ENCODE peak calls at places on chromosomes 11 and 22, in five cellular contexts. O is GM23248, H is neural progenitor cell, N is GM23338, T is PC-9. A is an unnamed sample. For H3K36me3, the result is how much of the 10 kb centered on the place peaks cover.

GRCh38 chr11:68026391-68027105 is 3.9 kb upstream of the NDUFS8 start:
- DNase-seq in O (no peak), H (no peak), N (no peak), T (no peak), A (no peak)

GRCh38 chr11:1307163-1307870 is 2.1 kb downstream of the TOLLIP start:
- DNase-seq in O (no peak), H (no peak), N (no peak), T (no peak), A (no peak)

GRCh38 chr11:63841554-63841953 is 2.6 kb downstream of the MARK2 start:
- DNase-seq in O (peak), H (peak), N (peak), T (peak), A (peak)

GRCh38 chr11:87035976-87036583 is 1.7 kb upstream of the TMEM135 start:
- DNase-seq in O (no peak), H (no peak), N (no peak), T (peak), A (no peak)

GRCh38 chr11:61327669-61328071 is 5.2 kb downstream of the DDB1 start:
- DNase-seq in O (peak), H (no peak), N (no peak), T (no peak), A (no peak)

GRCh38 chr11:24324211-24324610 is 172.6 kb upstream of the LUZP2 start:
- DNase-seq in O (peak), H (no peak), N (peak), T (no peak), A (peak)

GRCh38 chr22:43587574-43587973 is 175.8 kb downstream of the MPPED1 start:
- DNase-seq in O (peak), H (no peak), N (no peak), T (no peak), A (peak)

GRCh38 chr22:36356708-36357694 is 30.8 kb downstream of the MYH9 start:
- DNase-seq in O (no peak), H (no peak), N (no peak), T (no peak), A (peak)

GRCh38 chr11:11988099-11988651 is 20.3 kb downstream of the DKK3 start:
- DNase-seq in O (peak), H (no peak), N (no peak), T (no peak), A (peak)

GRCh38 chr11:72321381-72321996 is 77.5 kb upstream of the PHOX2A start:
- DNase-seq in O (peak), H (no peak), N (peak), T (no peak), A (peak)

GRCh38 chr11:61923166-61924015 is 6.0 kb upstream of the RAB3IL1 start:
- DNase-seq in O (peak), H (peak), N (peak), T (peak), A (no peak)

DNA sequence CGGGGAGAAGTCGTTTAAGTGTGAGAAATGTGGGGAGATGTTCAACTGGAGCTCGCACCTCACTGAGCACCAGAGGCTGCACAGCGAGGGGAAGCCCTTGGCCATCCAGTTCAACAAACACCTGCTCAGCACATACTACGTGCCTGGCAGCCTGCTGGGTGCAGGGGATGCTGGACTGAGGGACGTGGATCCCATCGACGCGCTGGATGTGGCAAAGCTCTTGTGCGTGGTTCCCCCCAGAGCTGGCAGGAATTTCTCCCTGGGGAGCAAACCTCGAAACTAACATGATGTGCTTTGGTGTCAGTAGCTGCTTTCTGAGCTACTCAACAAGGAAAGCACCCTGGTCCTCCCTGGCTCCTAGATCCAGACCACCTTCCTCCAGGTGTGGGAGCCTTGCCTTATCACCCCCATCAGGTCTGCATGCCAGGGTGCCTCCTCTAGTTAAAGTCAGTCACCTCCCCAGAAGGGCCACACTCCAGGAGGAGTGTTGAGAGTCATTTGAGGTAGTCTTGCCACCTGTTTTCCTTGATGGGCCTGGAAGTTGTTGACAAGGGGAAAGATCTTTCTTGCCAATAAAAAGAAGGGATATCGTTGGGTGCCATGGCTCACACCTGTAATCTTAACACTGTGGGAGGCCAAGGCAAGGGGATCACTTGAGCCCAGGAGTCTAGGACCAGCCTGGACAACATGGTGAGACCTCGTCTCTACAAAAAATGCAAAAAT is 12.9 kb downstream of the ZNF74 start:
- DNase-seq in O (no peak), H (no peak), N (no peak), T (no peak), A (no peak)
- H3K36me3 ChIP-seq in O (under half), H (under half), N (under half), T (under half), A (under half)

GRCh38 chr22:48432721-48433518 is 1394.8 kb downstream of the BRD1 start:
- DNase-seq in O (peak), H (no peak), N (no peak), T (no peak), A (no peak)

GRCh38 chr22:48433647-48434046 is 1394.0 kb downstream of the BRD1 start:
- DNase-seq in O (no peak), H (no peak), N (no peak), T (no peak), A (no peak)

GRCh38 chr22:48429621-48430020 is 1398.1 kb downstream of the BRD1 start:
- DNase-seq in O (no peak), H (no peak), N (no peak), T (no peak), A (no peak)

GRCh38 chr22:48431014-48431413 is 1396.7 kb downstream of the BRD1 start:
- DNase-seq in O (no peak), H (no peak), N (no peak), T (no peak), A (no peak)

GRCh38 chr22:48431536-48432315 is 1395.9 kb downstream of the BRD1 start:
- DNase-seq in O (no peak), H (no peak), N (no peak), T (no peak), A (no peak)
- TF ChIP-seq EZH2 in O (no peak), H (no peak), N (no peak), T (no peak), A (no peak)

GRCh38 chr11:2533642-2534115 is 88.9 kb downstream of the KCNQ1 start:
- DNase-seq in O (peak), H (peak), N (peak), T (peak), A (peak)
- H3K27ac ChIP-seq in O (no peak), H (no peak), N (peak), T (peak), A (peak)

GRCh38 chr22:30969532-30970355 is 679 bp downstream of the TUG1 start:
- DNase-seq in O (peak), H (no peak), N (peak), T (peak), A (peak)
- H3K36me3 ChIP-seq in O (under half), H (half or more), N (under half), T (half or more), A (under half)

GRCh38 chr11:55970935-55971334 is 1.2 kb upstream of the OR10AG1 start:
- DNase-seq in O (no peak), H (no peak), N (no peak), T (no peak), A (no peak)
- TF ChIP-seq EZH2 in O (no peak), H (no peak), N (no peak), T (no peak), A (no peak)

DNA sequence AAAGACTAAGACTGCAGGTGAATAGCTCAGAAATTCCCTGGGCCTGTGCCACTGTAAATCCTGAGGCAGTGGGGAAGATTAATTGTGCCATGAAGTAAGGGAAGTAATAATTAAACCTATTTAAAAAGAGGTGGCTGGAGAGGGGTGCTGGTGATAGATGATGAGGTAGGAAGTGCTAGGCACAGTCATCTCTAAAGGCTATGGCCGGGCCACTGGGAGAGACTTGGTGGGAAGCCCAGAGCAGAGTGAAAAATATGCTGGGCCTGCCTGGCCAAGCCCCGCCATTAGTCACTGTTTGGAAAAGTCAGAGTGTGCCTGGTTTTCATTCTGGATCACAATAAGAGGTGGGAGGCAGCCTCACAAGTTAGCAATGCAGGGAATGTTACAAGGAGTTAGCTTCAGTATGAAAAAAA is 197.2 kb upstream of the PITPNB start:
- DNase-seq in O (peak), H (no peak), N (peak), T (peak), A (peak)
- H3K27ac ChIP-seq in O (peak), H (no peak), N (no peak), T (no peak), A (peak)

DNA sequence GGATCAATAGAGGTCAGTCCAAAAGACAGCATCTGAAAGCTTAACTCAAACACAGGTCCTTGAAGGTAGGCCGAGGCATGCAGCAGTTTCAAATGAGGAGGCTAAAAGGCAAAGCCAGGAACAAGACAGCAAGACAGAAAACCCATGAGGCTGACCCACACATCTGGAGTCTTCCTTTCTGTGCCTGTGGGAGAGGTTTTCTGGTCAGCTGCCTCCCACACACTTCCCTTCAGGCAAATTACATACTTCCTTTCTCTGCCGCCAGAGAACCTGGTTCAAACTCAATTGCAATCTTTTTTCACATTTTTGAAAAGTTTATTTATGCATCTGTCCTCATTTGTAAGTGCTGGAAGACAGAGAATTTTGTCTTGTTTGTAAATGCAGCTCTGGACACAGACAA is 29.8 kb upstream of the CRTAM start:
- DNase-seq in O (peak), H (no peak), N (no peak), T (no peak), A (no peak)
- H3K36me3 ChIP-seq in O (under half), H (under half), N (under half), T (under half), A (under half)

GRCh38 chr11:74683279-74683871 is 47.9 kb downstream of the CHRDL2 start:
- DNase-seq in O (peak), H (peak), N (peak), T (no peak), A (no peak)
- TF ChIP-seq EZH2 in O (no peak), H (no peak), N (no peak), T (no peak), A (no peak)

DNA sequence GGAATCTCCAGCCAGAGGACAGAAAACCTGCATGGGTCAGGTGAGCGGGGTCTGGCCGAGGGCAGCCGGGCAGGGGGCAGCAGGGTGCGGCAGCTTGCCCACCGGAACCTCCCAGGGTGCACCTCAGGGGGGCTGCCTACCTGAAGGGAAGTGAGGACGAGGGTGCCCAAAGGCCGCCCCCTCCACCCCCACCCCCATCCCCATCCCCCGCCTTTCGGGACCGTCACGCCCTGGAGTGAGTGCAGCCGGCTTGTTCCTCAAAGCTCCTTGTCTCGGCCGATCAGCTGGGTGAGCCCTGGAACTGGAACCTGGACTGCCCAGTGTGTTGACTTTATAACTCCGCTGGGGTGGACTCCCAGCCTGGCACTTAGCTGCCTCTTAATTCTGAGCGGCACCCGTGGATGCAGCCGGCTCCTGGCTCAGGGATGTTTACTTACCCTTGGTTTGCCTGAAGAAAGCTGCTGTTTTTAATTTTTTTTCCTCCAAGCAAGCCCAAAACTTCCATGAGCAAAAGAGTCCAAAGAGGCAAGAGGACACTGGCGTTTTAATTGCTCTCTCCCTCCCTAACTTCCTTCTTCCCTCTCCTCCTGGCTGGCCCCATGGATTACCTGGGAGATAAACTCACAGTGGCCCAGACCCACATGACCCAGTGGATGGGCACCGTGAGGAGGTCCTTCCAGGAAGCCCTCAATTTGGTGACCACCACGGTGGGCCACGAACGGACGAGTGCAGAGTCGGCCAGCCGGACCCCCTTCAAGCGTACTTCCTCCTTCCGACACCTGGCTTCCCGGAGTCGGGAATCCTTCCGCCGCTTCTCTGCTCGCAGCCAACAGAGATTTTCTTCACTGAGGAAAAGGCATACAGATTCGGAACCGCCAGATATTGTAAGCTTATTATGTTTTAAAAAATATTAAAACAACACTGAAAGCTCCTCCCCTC is 87.8 kb upstream of the CRYBB3 start:
- DNase-seq in O (peak), H (no peak), N (peak), T (peak), A (no peak)
- H3K27ac ChIP-seq in O (no peak), H (no peak), N (peak), T (peak), A (peak)

GRCh38 chr11:6625832-6626420 is 6.7 kb upstream of the TPP1 start:
- DNase-seq in O (no peak), H (no peak), N (no peak), T (no peak), A (no peak)

GRCh38 chr11:6625156-6625831 is 6.1 kb upstream of the TPP1 start:
- DNase-seq in O (no peak), H (no peak), N (no peak), T (no peak), A (no peak)

GRCh38 chr11:6628526-6628925 is 9.3 kb upstream of the TPP1 start:
- DNase-seq in O (no peak), H (no peak), N (no peak), T (no peak), A (no peak)

GRCh38 chr11:6627762-6628241 is 8.6 kb upstream of the TPP1 start:
- DNase-seq in O (no peak), H (no peak), N (no peak), T (no peak), A (no peak)

GRCh38 chr11:6626971-6627761 is 7.9 kb upstream of the TPP1 start:
- DNase-seq in O (no peak), H (no peak), N (no peak), T (no peak), A (no peak)
- H3K36me3 ChIP-seq in O (under half), H (under half), N (under half), T (under half), A (under half)

A was measured in PC-3.